ENCODE peak calls at places on chromosomes 4 and X, in seven cellular contexts. C is Calu3, O is tibial artery, Q is lower lobe of right lung, J is HL-60, A is stomach, Y is ascending aorta. L is an unnamed sample.

GRCh38 chrX:13747836-13748235 is 13.3 kb downstream of the OFD1 start:
- DNase-seq in C (peak; percentile 43), O (peak; percentile 29), Q (no peak), J (no peak), A (peak; percentile 40), Y (no peak), L (no peak)

GRCh38 chr4:123856689-123857545 is 460.3 kb downstream of the SPRY1 start:
- DNase-seq in C (no peak), O (peak; percentile 27), Q (no peak), J (no peak), A (peak; percentile 36), Y (no peak), L (no peak)

GRCh38 chr4:88953400-88953799 is 103.6 kb downstream of the FAM13A start:
- DNase-seq in C (no peak), O (no peak), Q (no peak), J (no peak), A (no peak), Y (no peak), L (no peak)

GRCh38 chr4:158410272-158410671 is 111.4 kb upstream of the RXFP1 start:
- DNase-seq in C (no peak), O (no peak), Q (no peak), J (no peak), A (no peak), Y (no peak), L (no peak)

GRCh38 chrX:11151799-11152591 is 40.9 kb downstream of the HCCS start:
- DNase-seq in C (no peak), O (no peak), Q (no peak), J (no peak), A (no peak), Y (no peak), L (no peak)

GRCh38 chrX:124502144-124502543 is 155.8 kb downstream of the SH2D1A start:
- DNase-seq in C (no peak), O (no peak), Q (no peak), J (no peak), A (no peak), Y (no peak), L (no peak)

GRCh38 chr4:83931659-83932058 is 395.8 kb downstream of the GPAT3 start:
- DNase-seq in C (no peak), O (no peak), Q (no peak), J (no peak), A (no peak), Y (no peak), L (no peak)

GRCh38 chr4:151031831-151032605 is 16.9 kb upstream of the LRBA start:
- DNase-seq in C (no peak), O (no peak), Q (no peak), J (no peak), A (no peak), Y (no peak), L (no peak)

GRCh38 chrX:41889317-41890025 is 33.9 kb downstream of the CASK start:
- DNase-seq in C (no peak), O (no peak), Q (no peak), J (no peak), A (no peak), Y (no peak), L (no peak)

DNA sequence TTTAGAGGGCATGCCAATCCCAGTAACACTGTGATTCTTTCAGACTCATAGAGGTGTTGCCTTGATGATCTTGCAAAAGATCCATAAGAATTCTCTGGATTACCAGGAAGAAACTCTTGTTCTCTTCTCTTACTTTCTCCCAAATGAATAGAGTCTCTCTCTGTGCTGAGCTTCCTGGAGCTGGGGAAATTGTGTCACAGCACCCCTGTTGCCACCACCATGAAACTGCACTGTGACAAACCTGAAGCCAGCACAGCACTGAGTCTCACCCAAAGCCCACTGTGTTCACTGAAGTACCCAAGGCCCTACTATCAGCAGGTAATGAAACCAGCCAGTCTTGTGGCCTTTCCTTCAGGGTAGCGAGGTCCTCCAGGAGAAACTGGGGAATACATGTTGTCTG is 332.7 kb upstream of the FGF16 start:
- DNase-seq in C (no peak), O (no peak), Q (no peak), J (no peak), A (no peak), Y (no peak), L (no peak)
- TF ChIP-seq CTCF in C (no peak), O (no peak), Q (no peak), J (no peak), A (no peak), Y (no peak), L (no peak)

DNA sequence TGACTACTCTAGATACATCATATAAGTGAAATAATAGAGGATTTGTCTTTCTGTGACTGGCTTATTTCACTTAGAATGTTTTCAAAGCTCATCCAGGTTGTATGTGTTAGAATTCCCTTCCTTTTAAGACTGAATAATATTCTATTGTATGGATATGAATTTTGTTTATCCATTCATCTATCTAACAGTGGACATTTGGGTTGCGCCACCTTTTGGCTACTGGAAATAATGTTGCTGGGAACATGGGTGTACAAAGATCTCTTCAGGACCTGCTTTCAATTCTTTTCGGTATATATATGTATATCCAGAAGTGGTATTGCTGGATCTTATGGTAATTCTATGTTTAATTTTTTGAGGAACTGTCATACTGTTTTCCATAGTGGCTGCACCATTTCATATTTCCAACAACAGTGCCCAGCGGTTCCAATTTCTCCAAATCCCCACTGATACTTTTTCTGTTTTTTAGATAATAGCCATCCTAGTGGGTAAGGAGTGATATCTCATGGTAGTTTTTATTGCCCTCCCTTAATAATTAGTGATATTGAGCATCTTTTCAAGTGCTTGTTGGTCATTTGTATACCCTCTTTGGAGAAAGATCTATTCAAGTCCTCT is 3.4 kb upstream of the SCD5 start:
- DNase-seq in C (peak; percentile 37), O (peak; percentile 28), Q (no peak), J (no peak), A (peak; percentile 43), Y (no peak), L (no peak)
- TF ChIP-seq CTCF in C (no peak), O (no peak), Q (peak; percentile 11), J (no peak), A (peak; percentile 34), Y (no peak), L (peak; percentile 69)

GRCh38 chr4:137819964-137820383 is 287.7 kb upstream of the PCDH18 start:
- DNase-seq in C (peak; percentile 32), O (no peak), Q (no peak), J (peak; percentile 4), A (no peak), Y (no peak), L (no peak)
- TF ChIP-seq CTCF in C (peak; percentile 54), O (no peak), Q (peak; percentile 42), J (peak; percentile 46), A (peak; percentile 20), Y (no peak), L (peak; percentile 82)

GRCh38 chrX:56279869-56280268 is 47.7 kb downstream of the KLF8 start:
- DNase-seq in C (no peak), O (no peak), Q (no peak), J (no peak), A (no peak), Y (no peak), L (no peak)

GRCh38 chrX:56284269-56284668 is 52.1 kb downstream of the KLF8 start:
- DNase-seq in C (no peak), O (no peak), Q (peak; percentile 29), J (no peak), A (no peak), Y (no peak), L (no peak)

GRCh38 chrX:56281789-56282188 is 49.6 kb downstream of the KLF8 start:
- DNase-seq in C (peak; percentile 11), O (no peak), Q (no peak), J (no peak), A (no peak), Y (no peak), L (no peak)
- TF ChIP-seq CTCF in C (no peak), O (no peak), Q (no peak), J (no peak), A (no peak), Y (no peak), L (peak; percentile 34)

DNA sequence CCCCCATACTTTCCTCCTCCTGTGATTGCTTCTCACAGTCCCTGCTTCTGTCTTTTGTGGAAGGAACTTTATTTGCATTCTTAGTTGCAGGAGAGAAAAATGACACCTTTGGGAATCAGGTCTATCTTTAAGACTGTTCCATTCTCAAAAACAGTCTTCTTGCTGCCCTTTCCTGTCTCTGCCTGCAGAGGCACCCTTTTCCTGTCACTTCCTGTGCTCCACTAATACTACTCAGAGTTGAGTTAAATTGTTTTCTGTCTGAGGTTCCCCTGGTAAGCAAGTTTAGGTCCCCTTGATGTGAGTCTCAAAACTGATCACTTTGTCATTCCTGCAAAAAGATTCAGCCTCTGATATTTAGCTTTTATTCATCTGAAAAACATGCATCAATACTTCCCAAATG is 208.8 kb upstream of the CLNK start:
- DNase-seq in C (peak; percentile 1), O (no peak), Q (no peak), J (no peak), A (no peak), Y (no peak), L (no peak)
- TF ChIP-seq CTCF in C (no peak), O (no peak), Q (peak; percentile 15), J (peak; percentile 26), A (no peak), Y (no peak), L (no peak)

GRCh38 chr4:4486969-4487368 is 54.9 kb downstream of the STX18 start:
- DNase-seq in C (no peak), O (no peak), Q (no peak), J (no peak), A (no peak), Y (no peak), L (no peak)

GRCh38 chr4:4490041-4490440 is 51.8 kb downstream of the STX18 start:
- DNase-seq in C (no peak), O (no peak), Q (no peak), J (no peak), A (no peak), Y (no peak), L (no peak)

GRCh38 chr4:4490816-4491215 is 51.0 kb downstream of the STX18 start:
- DNase-seq in C (no peak), O (no peak), Q (no peak), J (no peak), A (no peak), Y (no peak), L (no peak)

GRCh38 chr4:4491396-4491893 is 50.4 kb downstream of the STX18 start:
- DNase-seq in C (no peak), O (no peak), Q (no peak), J (no peak), A (no peak), Y (no peak), L (no peak)

DNA sequence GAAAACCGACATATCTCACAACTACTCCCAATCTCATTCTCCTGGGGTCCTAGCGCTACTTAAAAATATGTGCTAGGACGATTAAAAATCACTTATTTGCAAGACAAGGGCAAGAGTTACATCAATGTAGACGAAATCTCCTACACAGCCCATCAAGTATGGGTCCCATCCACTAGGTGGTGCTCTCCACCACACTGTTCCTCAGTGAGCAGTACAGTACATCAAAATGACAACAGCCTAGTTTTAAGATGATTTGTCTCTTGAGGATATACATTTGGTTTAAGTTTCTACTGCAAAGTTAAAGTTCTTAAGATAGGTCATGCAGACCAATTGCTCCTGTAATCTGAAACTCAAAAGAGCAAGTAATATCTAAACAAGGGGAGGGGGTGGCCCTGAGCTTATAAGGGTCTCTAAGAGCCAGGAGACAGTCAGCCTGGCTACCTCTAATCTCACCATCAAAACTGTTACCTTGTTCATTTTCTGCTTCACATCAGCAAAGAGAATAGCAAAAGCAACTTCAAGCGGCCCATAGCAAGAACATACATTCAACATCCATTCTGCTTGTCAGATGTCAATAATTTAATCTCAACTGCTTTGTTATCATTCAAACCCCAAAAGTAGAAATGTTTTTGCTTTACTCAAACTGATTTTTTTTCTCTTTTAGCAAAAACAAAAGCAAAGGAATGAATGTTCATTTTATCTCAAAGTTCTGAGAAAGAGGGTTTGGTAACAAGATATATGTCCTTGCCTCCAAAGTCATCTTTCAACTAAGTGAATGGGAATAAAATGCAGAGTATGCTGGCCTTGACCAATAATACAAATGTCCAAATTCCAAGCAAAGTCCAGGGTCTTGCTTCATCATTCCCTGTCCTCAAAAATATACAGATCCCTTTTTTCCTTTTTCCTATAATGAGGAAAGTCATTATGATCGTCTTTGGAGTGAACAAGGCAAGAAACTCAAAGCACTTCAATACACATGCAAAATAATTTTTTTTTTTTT is 53.1 kb downstream of the STX18 start:
- DNase-seq in C (peak; percentile 71), O (peak; percentile 66), Q (no peak), J (peak; percentile 54), A (peak; percentile 78), Y (no peak), L (no peak)
- TF ChIP-seq CTCF in C (no peak), O (peak; percentile 61), Q (peak; percentile 88), J (peak; percentile 87), A (peak; percentile 82), Y (peak; percentile 78), L (peak; percentile 96)

L was measured in D721Med.